ENCODE peak calls at places on chromosome 12, in ten cellular contexts. J, V, Q, Y, D, L, H, G, M and R are unnamed samples.

GRCh38 chr12:124767075-124767821 is 96.4 kb downstream of the SCARB1 start:
- DNase-seq in J (peak; percentile 80), V (peak; percentile 80), Q (no peak), Y (peak; percentile 80), D (peak; percentile 47), L (peak; percentile 88), H (peak; percentile 90), G (no peak), M (peak; percentile 86), R (no peak)

GRCh38 chr12:74235342-74235741 is 302.3 kb upstream of the ATXN7L3B start:
- DNase-seq in J (no peak), V (no peak), Q (no peak), Y (no peak), D (no peak), L (no peak), H (no peak), G (no peak), M (no peak), R (no peak)

GRCh38 chr12:73266206-73266605 is 994.0 kb downstream of the TRHDE start:
- DNase-seq in J (no peak), V (no peak), Q (no peak), Y (no peak), D (no peak), L (no peak), H (no peak), G (no peak), M (no peak), R (no peak)

GRCh38 chr12:5276327-5276880 is 155.5 kb upstream of the NTF3 start:
- DNase-seq in J (no peak), V (no peak), Q (no peak), Y (no peak), D (no peak), L (no peak), H (no peak), G (no peak), M (no peak), R (no peak)

GRCh38 chr12:91819132-91819447 is 326.6 kb downstream of the BTG1 start:
- DNase-seq in J (peak; percentile 45), V (no peak), Q (no peak), Y (no peak), D (no peak), L (no peak), H (no peak), G (peak; percentile 16), M (no peak), R (no peak)

GRCh38 chr12:76878899-76879709 is at the start of gene CSRP2:
- DNase-seq in J (peak; percentile 91), V (peak; percentile 35), Q (peak; percentile 52), Y (peak; percentile 92), D (peak; percentile 27), L (peak; percentile 96), H (peak; percentile 94), G (peak; percentile 79), M (peak; percentile 89), R (no peak)

GRCh38 chr12:85301054-85301453 is 21.0 kb downstream of the ALX1 start:
- DNase-seq in J (no peak), V (no peak), Q (no peak), Y (no peak), D (no peak), L (no peak), H (no peak), G (no peak), M (no peak), R (no peak)

GRCh38 chr12:57216931-57217871 is 607 bp downstream of the NXPH4 start:
- DNase-seq in J (no peak), V (no peak), Q (no peak), Y (peak; percentile 16), D (no peak), L (no peak), H (no peak), G (no peak), M (no peak), R (no peak)

GRCh38 chr12:92759634-92760268 is 57.0 kb downstream of the PLEKHG7 start:
- DNase-seq in J (no peak), V (no peak), Q (peak; percentile 45), Y (peak; percentile 88), D (no peak), L (no peak), H (no peak), G (peak; percentile 73), M (no peak), R (no peak)